ENCODE peak calls at places on chromosomes 11 and 22, in ten cellular contexts. O is activated CD4-positive, alpha-beta T cell treated with anti-CD3 and anti-CD28 coated beads for 24 hours; M is heart right ventricle; V is NCI-H774; Q is left colon; F is left cardiac atrium; L is HFF-Myc; S is activated gamma-delta T cell treated with anti-CD3 and anti-CD28 coated beads, Interleukin-2, amount 50 U/mL, for 16 hours; I is GM12865; R is sciatic nerve. X is an unnamed sample.

GRCh38 chr11:18383388-18384156 is 10.8 kb upstream of the LDHA start:
- DNase-seq in Q (peak), V (peak), O (peak), L (peak), F (peak), M (peak), R (peak), S (peak), I (peak), X (peak)

GRCh38 chr11:68878022-68878421 is 25.6 kb downstream of the MRPL21 start:
- DNase-seq in S (no peak), M (no peak), F (no peak), L (no peak), V (no peak), I (no peak), O (no peak), R (no peak), Q (no peak), X (no peak)

GRCh38 chr22:44994399-44995281 is 15.2 kb downstream of the PHF21B start:
- DNase-seq in M (no peak), I (no peak), R (no peak), L (no peak), S (no peak), V (peak), F (no peak), Q (no peak), O (no peak), X (no peak)

GRCh38 chr11:26227311-26227710 is 104.6 kb upstream of the ANO3 start:
- DNase-seq in Q (no peak), S (no peak), L (peak), M (no peak), R (no peak), V (peak), F (no peak), I (peak), O (no peak), X (no peak)

GRCh38 chr11:93736129-93736528 is 5.2 kb downstream of the TAF1D start:
- DNase-seq in F (no peak), R (no peak), V (no peak), O (no peak), L (no peak), M (no peak), I (no peak), Q (no peak), S (no peak), X (no peak)

GRCh38 chr11:114262681-114263509 is 33.3 kb upstream of the NNMT start:
- DNase-seq in V (peak), F (peak), Q (no peak), I (no peak), M (no peak), O (no peak), R (no peak), S (no peak), L (no peak), X (no peak)

GRCh38 chr11:19951558-19952083 is 208.7 kb downstream of the DBX1 start:
- DNase-seq in L (no peak), I (peak), R (no peak), V (peak), F (no peak), Q (no peak), S (no peak), M (no peak), O (no peak), X (no peak)

GRCh38 chr11:11349870-11350325 is 3.2 kb downstream of the CSNK2A3 start:
- DNase-seq in O (no peak), Q (no peak), R (no peak), M (no peak), F (peak), L (peak), S (no peak), V (no peak), I (no peak), X (no peak)

GRCh38 chr22:41302016-41302767 is 867 bp downstream of the ZC3H7B start:
- DNase-seq in S (no peak), M (no peak), R (no peak), O (no peak), Q (no peak), V (no peak), L (no peak), F (no peak), I (no peak), X (no peak)

X was measured in stomach.